ENCODE peak calls at places on chromosomes 16 and 17, in four cellular contexts. E is heart right ventricle, O is Calu3, C is prostate gland. H is an unnamed sample.

GRCh38 chr16:70298988-70299938 is at the start of gene DDX19B:
- DNase-seq in O (peak; percentile 86), C (peak; percentile 77), E (peak; percentile 79), H (no peak)

GRCh38 chr17:73795730-73796129 is 151.5 kb upstream of the SDK2 start:
- DNase-seq in C (no peak), O (no peak), E (no peak), H (no peak)

GRCh38 chr16:1146409-1146808 is 6.5 kb upstream of the CACNA1H start:
- DNase-seq in E (no peak), O (no peak), C (no peak), H (no peak)

GRCh38 chr16:1639282-1639681 is 27.1 kb downstream of the CRAMP1 start:
- DNase-seq in C (no peak), E (no peak), O (no peak), H (no peak)

GRCh38 chr17:48646183-48647102 is 20.3 kb upstream of the HOXB9 start:
- DNase-seq in O (peak; percentile 90), E (no peak), C (no peak), H (no peak)

GRCh38 chr17:38751803-38752118 is 780 bp upstream of the PSMB3 start:
- DNase-seq in E (peak; percentile 86), C (peak; percentile 79), O (peak; percentile 99), H (peak; percentile 48)

GRCh38 chr17:57898487-57899311 is 48.9 kb upstream of the MRPS23 start:
- DNase-seq in O (no peak), C (peak; percentile 51), E (peak; percentile 78), H (no peak)

GRCh38 chr16:87045462-87046216 is 271.6 kb downstream of the C16orf95 start:
- DNase-seq in C (no peak), O (no peak), E (no peak), H (no peak)

GRCh38 chr17:14091367-14091766 is 22.1 kb downstream of the COX10 start:
- DNase-seq in E (no peak), C (no peak), O (no peak), H (no peak)

GRCh38 chr17:36602030-36602737 is 801 bp downstream of the MRM1 start:
- DNase-seq in C (no peak), O (peak; percentile 70), E (no peak), H (no peak)

GRCh38 chr17:2602597-2603017 is 9.2 kb downstream of the PAFAH1B1 start:
- DNase-seq in E (no peak), O (no peak), C (no peak), H (no peak)

GRCh38 chr16:51636913-51637743 is 486.1 kb upstream of the SALL1 start:
- DNase-seq in C (no peak), O (no peak), E (no peak), H (no peak)

GRCh38 chr16:31177136-31177535 is 2.8 kb upstream of the FUS start:
- DNase-seq in E (no peak), C (no peak), O (no peak), H (peak; percentile 89)

GRCh38 chr17:63741251-63742049 is at the start of gene STRADA:
- DNase-seq in C (peak; percentile 100), O (peak; percentile 97), E (peak; percentile 98), H (peak; percentile 94)

GRCh38 chr17:81858967-81859905 is 1.1 kb downstream of the P4HB start:
- DNase-seq in O (no peak), C (no peak), E (no peak), H (no peak)

GRCh38 chr17:49101054-49101534 is 31.5 kb upstream of the B4GALNT2 start:
- DNase-seq in E (no peak), O (peak; percentile 90), C (peak; percentile 34), H (no peak)

GRCh38 chr16:53773150-53773846 is 69.3 kb downstream of the FTO start:
- DNase-seq in O (peak; percentile 59), C (peak; percentile 52), E (peak; percentile 50), H (peak; percentile 80)

GRCh38 chr16:56610017-56610608 is 1.7 kb downstream of the MT2A start:
- DNase-seq in E (no peak), O (no peak), C (peak; percentile 49), H (no peak)

GRCh38 chr17:50689251-50689650 is 18.5 kb downstream of the ANKRD40 start:
- DNase-seq in E (no peak), O (peak; percentile 60), C (no peak), H (no peak)

GRCh38 chr16:84178892-84179611 is 7.8 kb downstream of the TAF1C start:
- DNase-seq in O (no peak), E (no peak), C (no peak), H (no peak)

GRCh38 chr16:13390093-13390985 is 488.9 kb downstream of the SHISA9 start:
- DNase-seq in C (no peak), E (no peak), O (no peak), H (peak; percentile 59)

GRCh38 chr16:69927056-69927757 is 23.9 kb upstream of the CLEC18A start:
- DNase-seq in C (no peak), E (peak; percentile 72), O (no peak), H (no peak)

GRCh38 chr17:77506371-77506991 is 365.7 kb downstream of the SEC14L1 start:
- DNase-seq in O (no peak), E (no peak), C (no peak), H (no peak)

GRCh38 chr16:67022531-67023214 is 6.3 kb upstream of the CBFB start:
- DNase-seq in E (no peak), C (no peak), O (no peak), H (no peak)

GRCh38 chr17:34736611-34737010 is 157.2 kb downstream of the TMEM132E start:
- DNase-seq in C (no peak), E (no peak), O (no peak), H (no peak)

GRCh38 chr17:82828875-82829487 is 10.8 kb downstream of the ZNF750 start:
- DNase-seq in O (no peak), C (no peak), E (no peak), H (no peak)

GRCh38 chr17:179721-180379 is 1.6 kb downstream of the DOC2B start:
- DNase-seq in O (no peak), E (no peak), C (no peak), H (no peak)

GRCh38 chr17:14525551-14526455 is 224.9 kb downstream of the HS3ST3B1 start:
- DNase-seq in E (no peak), C (no peak), O (no peak), H (no peak)

GRCh38 chr16:27322858-27323780 is 9.3 kb downstream of the IL4R start:
- DNase-seq in E (no peak), O (peak; percentile 88), C (no peak), H (no peak)

GRCh38 chr17:42554250-42555121 is 1.8 kb downstream of the HSD17B1 start:
- DNase-seq in E (peak; percentile 92), O (peak; percentile 95), C (peak; percentile 78), H (no peak)

GRCh38 chr17:59651346-59651745 is 31.7 kb downstream of the CLTC start:
- DNase-seq in E (no peak), O (no peak), C (no peak), H (no peak)

GRCh38 chr17:17032131-17032692 is 10.0 kb upstream of the MPRIP start:
- DNase-seq in E (peak; percentile 61), C (no peak), O (peak; percentile 73), H (no peak)

DNA sequence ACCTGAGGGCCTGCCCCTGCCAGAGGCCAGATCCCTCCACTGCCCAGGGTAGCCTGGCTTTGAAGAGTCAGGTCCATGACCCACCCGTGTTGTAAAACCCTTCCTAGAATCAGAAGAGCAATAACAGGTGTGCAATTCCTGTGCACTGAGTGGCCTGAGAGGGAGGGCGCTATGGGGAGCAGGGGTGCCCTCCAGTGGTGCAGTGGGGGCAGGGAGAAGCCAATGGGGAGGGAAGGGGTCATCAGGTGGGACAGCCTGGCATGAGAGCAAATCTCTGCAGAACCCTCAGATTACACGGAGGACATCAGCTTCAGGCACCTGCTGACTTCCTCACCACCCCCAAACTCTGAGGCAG is 72.9 kb upstream of the ZNF469 start:
- DNase-seq in O (no peak), E (no peak), C (no peak), H (no peak)
- TF ChIP-seq CTCF in O (peak; percentile 38), E (peak; percentile 22), C (no peak), H (peak; percentile 11)

DNA sequence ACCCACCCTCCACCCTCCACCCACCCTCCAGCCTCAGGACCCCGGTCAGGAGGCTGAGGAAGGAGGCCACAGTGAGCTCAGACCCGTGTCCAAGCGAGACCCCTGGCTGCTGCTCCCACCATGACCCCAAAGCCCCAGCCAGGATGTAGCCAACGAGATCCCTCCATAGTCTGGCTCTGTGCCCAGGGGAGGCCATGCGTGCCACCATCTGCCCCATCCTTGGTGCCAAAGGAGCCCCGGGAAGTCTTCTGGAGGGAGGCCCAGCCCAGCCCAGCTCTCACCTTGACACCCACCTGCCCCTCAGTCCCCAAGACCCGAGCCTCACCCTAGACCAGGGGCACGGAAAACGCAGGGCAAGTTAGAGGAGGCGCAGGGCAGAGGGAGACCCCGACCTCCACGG is 34.2 kb downstream of the PIEZO1 start:
- DNase-seq in O (no peak), E (no peak), C (no peak), H (no peak)
- TF ChIP-seq CTCF in O (no peak), E (no peak), C (no peak), H (no peak)

GRCh38 chr17:71085238-71086033 is 916.1 kb downstream of the KCNJ2 start:
- DNase-seq in O (peak; percentile 40), C (no peak), E (no peak), H (no peak)
- TF ChIP-seq CTCF in O (no peak), C (no peak), E (no peak), H (peak; percentile 20)

GRCh38 chr17:40995121-40995520 is 1.2 kb upstream of the KRTAP3-3 start:
- DNase-seq in E (no peak), C (no peak), O (no peak), H (no peak)

GRCh38 chr17:40992666-40993065 is 1.3 kb downstream of the KRTAP3-3 start:
- DNase-seq in O (no peak), C (no peak), E (no peak), H (no peak)

GRCh38 chr17:40996829-40997228 is 2.9 kb upstream of the KRTAP3-3 start:
- DNase-seq in O (no peak), E (no peak), C (no peak), H (no peak)

GRCh38 chr17:40993856-40994255 is at the start of gene KRTAP3-3:
- DNase-seq in O (no peak), C (no peak), E (no peak), H (no peak)

GRCh38 chr17:40993084-40993483 is 880 bp downstream of the KRTAP3-3 start:
- DNase-seq in O (no peak), E (no peak), C (no peak), H (no peak)
- TF ChIP-seq CTCF in O (no peak), E (no peak), C (no peak), H (no peak)

GRCh38 chr16:57938936-57939871 is 31.7 kb downstream of the CNGB1 start:
- DNase-seq in O (peak; percentile 48), C (peak; percentile 93), E (peak; percentile 71), H (no peak)
- TF ChIP-seq CTCF in O (no peak), C (no peak), E (no peak), H (peak; percentile 25)

GRCh38 chr17:45021607-45022287 is 29.7 kb downstream of the DCAKD start:
- DNase-seq in O (peak; percentile 91), E (peak; percentile 44), C (peak; percentile 42), H (no peak)

GRCh38 chr17:45022655-45023339 is 28.6 kb downstream of the DCAKD start:
- DNase-seq in E (no peak), C (no peak), O (no peak), H (no peak)

GRCh38 chr17:45019177-45019711 is 32.2 kb downstream of the DCAKD start:
- DNase-seq in C (no peak), E (peak; percentile 16), O (peak; percentile 73), H (no peak)

GRCh38 chr17:45020354-45021138 is 30.9 kb downstream of the DCAKD start:
- DNase-seq in O (peak; percentile 30), E (peak; percentile 36), C (peak; percentile 33), H (peak; percentile 19)

GRCh38 chr17:45022288-45022648 is 29.2 kb downstream of the DCAKD start:
- DNase-seq in C (no peak), O (no peak), E (no peak), H (no peak)
- TF ChIP-seq CTCF in C (no peak), O (peak; percentile 40), E (peak; percentile 4), H (no peak)

GRCh38 chr17:27569257-27569722 is 61.7 kb upstream of the LGALS9 start:
- DNase-seq in O (peak; percentile 60), E (no peak), C (no peak), H (no peak)
- TF ChIP-seq CTCF in O (peak; percentile 64), E (peak; percentile 57), C (no peak), H (peak; percentile 72)